ENCODE peak calls at places on chromosomes 16 and 17, in nine cellular contexts. One of them, this sample, is unnamed.

GRCh38 chr17:28298449-28298848 is 20.6 kb upstream of the TMEM97 start:
- DNase-seq in Caco-2: no peak
- DNase-seq in mucosa of descending colon: no peak
- DNase-seq in cardiac muscle cell: no peak
- DNase-seq in prostate gland: no peak
- DNase-seq in brain microvascular endothelial cell: no peak
- DNase-seq in endothelial cell: no peak
- DNase-seq in omental fat pad: no peak
- DNase-seq in lower lobe of right lung: no peak
- DNase-seq in this sample: no peak

GRCh38 chr17:45221081-45221996 is at the start of gene FMNL1:
- DNase-seq in prostate gland: no peak
- DNase-seq in endothelial cell: no peak
- DNase-seq in brain microvascular endothelial cell: no peak
- DNase-seq in Caco-2: no peak
- DNase-seq in lower lobe of right lung: peak; percentile 86
- DNase-seq in omental fat pad: no peak
- DNase-seq in mucosa of descending colon: peak; percentile 88
- DNase-seq in cardiac muscle cell: no peak
- DNase-seq in this sample: peak; percentile 53

GRCh38 chr16:21265104-21265825 is 12.8 kb downstream of the CRYM start:
- DNase-seq in mucosa of descending colon: no peak
- DNase-seq in lower lobe of right lung: no peak
- DNase-seq in omental fat pad: no peak
- DNase-seq in prostate gland: no peak
- DNase-seq in brain microvascular endothelial cell: no peak
- DNase-seq in Caco-2: no peak
- DNase-seq in cardiac muscle cell: no peak
- DNase-seq in endothelial cell: no peak
- DNase-seq in this sample: no peak

GRCh38 chr17:55444471-55445441 is 23.1 kb upstream of the MMD start:
- DNase-seq in cardiac muscle cell: no peak
- DNase-seq in endothelial cell: no peak
- DNase-seq in Caco-2: peak; percentile 56
- DNase-seq in omental fat pad: no peak
- DNase-seq in mucosa of descending colon: no peak
- DNase-seq in brain microvascular endothelial cell: peak; percentile 34
- DNase-seq in prostate gland: no peak
- DNase-seq in lower lobe of right lung: no peak
- DNase-seq in this sample: peak; percentile 25

GRCh38 chr16:56281256-56281805 is 90.0 kb downstream of the GNAO1 start:
- DNase-seq in mucosa of descending colon: no peak
- DNase-seq in brain microvascular endothelial cell: peak; percentile 11
- DNase-seq in cardiac muscle cell: no peak
- DNase-seq in omental fat pad: no peak
- DNase-seq in lower lobe of right lung: no peak
- DNase-seq in Caco-2: no peak
- DNase-seq in endothelial cell: peak; percentile 24
- DNase-seq in prostate gland: no peak
- DNase-seq in this sample: no peak

GRCh38 chr17:66200685-66201092 is 8.8 kb upstream of the CEP112 start:
- DNase-seq in cardiac muscle cell: peak; percentile 64
- DNase-seq in prostate gland: peak; percentile 48
- DNase-seq in omental fat pad: no peak
- DNase-seq in mucosa of descending colon: no peak
- DNase-seq in Caco-2: peak; percentile 79
- DNase-seq in lower lobe of right lung: no peak
- DNase-seq in brain microvascular endothelial cell: peak; percentile 76
- DNase-seq in endothelial cell: peak; percentile 64
- DNase-seq in this sample: peak; percentile 66

GRCh38 chr16:86222965-86223551 is 287.3 kb upstream of the FOXF1 start:
- DNase-seq in omental fat pad: no peak
- DNase-seq in endothelial cell: no peak
- DNase-seq in brain microvascular endothelial cell: peak; percentile 39
- DNase-seq in Caco-2: no peak
- DNase-seq in lower lobe of right lung: no peak
- DNase-seq in mucosa of descending colon: no peak
- DNase-seq in cardiac muscle cell: no peak
- DNase-seq in prostate gland: no peak
- DNase-seq in this sample: no peak

GRCh38 chr16:76784530-76784929 is 406.5 kb upstream of the MON1B start:
- DNase-seq in brain microvascular endothelial cell: no peak
- DNase-seq in prostate gland: no peak
- DNase-seq in endothelial cell: no peak
- DNase-seq in omental fat pad: no peak
- DNase-seq in lower lobe of right lung: no peak
- DNase-seq in cardiac muscle cell: no peak
- DNase-seq in mucosa of descending colon: no peak
- DNase-seq in Caco-2: no peak
- DNase-seq in this sample: no peak

GRCh38 chr17:8861482-8862181 is 5.8 kb downstream of the PIK3R6 start:
- DNase-seq in prostate gland: no peak
- DNase-seq in mucosa of descending colon: no peak
- DNase-seq in Caco-2: no peak
- DNase-seq in lower lobe of right lung: no peak
- DNase-seq in endothelial cell: no peak
- DNase-seq in brain microvascular endothelial cell: no peak
- DNase-seq in omental fat pad: no peak
- DNase-seq in cardiac muscle cell: no peak
- DNase-seq in this sample: no peak

GRCh38 chr16:84813141-84813933 is 6.4 kb upstream of the CRISPLD2 start:
- DNase-seq in prostate gland: no peak
- DNase-seq in lower lobe of right lung: no peak
- DNase-seq in brain microvascular endothelial cell: no peak
- DNase-seq in Caco-2: no peak
- DNase-seq in mucosa of descending colon: peak; percentile 32
- DNase-seq in cardiac muscle cell: no peak
- DNase-seq in omental fat pad: no peak
- DNase-seq in endothelial cell: no peak
- DNase-seq in this sample: no peak

GRCh38 chr16:66740010-66740409 is 11.4 kb downstream of the DYNC1LI2 start:
- DNase-seq in brain microvascular endothelial cell: no peak
- DNase-seq in mucosa of descending colon: no peak
- DNase-seq in prostate gland: no peak
- DNase-seq in omental fat pad: no peak
- DNase-seq in endothelial cell: peak; percentile 39
- DNase-seq in lower lobe of right lung: no peak
- DNase-seq in Caco-2: no peak
- DNase-seq in cardiac muscle cell: peak; percentile 67
- DNase-seq in this sample: no peak

GRCh38 chr17:18966831-18967624 is 15.1 kb downstream of the SLC5A10 start:
- DNase-seq in mucosa of descending colon: no peak
- DNase-seq in brain microvascular endothelial cell: no peak
- DNase-seq in lower lobe of right lung: no peak
- DNase-seq in Caco-2: no peak
- DNase-seq in cardiac muscle cell: peak; percentile 68
- DNase-seq in prostate gland: no peak
- DNase-seq in omental fat pad: no peak
- DNase-seq in endothelial cell: peak; percentile 37
- DNase-seq in this sample: no peak

GRCh38 chr17:77729587-77729986 is 228.9 kb upstream of the TNRC6C start:
- DNase-seq in mucosa of descending colon: no peak
- DNase-seq in omental fat pad: no peak
- DNase-seq in Caco-2: no peak
- DNase-seq in brain microvascular endothelial cell: no peak
- DNase-seq in endothelial cell: no peak
- DNase-seq in lower lobe of right lung: no peak
- DNase-seq in prostate gland: no peak
- DNase-seq in cardiac muscle cell: no peak
- DNase-seq in this sample: no peak

GRCh38 chr17:77726549-77726957 is 231.9 kb upstream of the TNRC6C start:
- DNase-seq in brain microvascular endothelial cell: no peak
- DNase-seq in omental fat pad: no peak
- DNase-seq in lower lobe of right lung: no peak
- DNase-seq in endothelial cell: no peak
- DNase-seq in cardiac muscle cell: no peak
- DNase-seq in Caco-2: no peak
- DNase-seq in prostate gland: no peak
- DNase-seq in mucosa of descending colon: no peak
- DNase-seq in this sample: no peak

GRCh38 chr17:77728871-77729270 is 229.6 kb upstream of the TNRC6C start:
- DNase-seq in mucosa of descending colon: no peak
- DNase-seq in lower lobe of right lung: no peak
- DNase-seq in prostate gland: no peak
- DNase-seq in endothelial cell: no peak
- DNase-seq in Caco-2: no peak
- DNase-seq in omental fat pad: no peak
- DNase-seq in brain microvascular endothelial cell: no peak
- DNase-seq in cardiac muscle cell: no peak
- DNase-seq in this sample: no peak

GRCh38 chr17:77727216-77727615 is 231.3 kb upstream of the TNRC6C start:
- DNase-seq in lower lobe of right lung: no peak
- DNase-seq in brain microvascular endothelial cell: no peak
- DNase-seq in Caco-2: no peak
- DNase-seq in prostate gland: no peak
- DNase-seq in omental fat pad: no peak
- DNase-seq in mucosa of descending colon: no peak
- DNase-seq in endothelial cell: no peak
- DNase-seq in cardiac muscle cell: no peak
- DNase-seq in this sample: no peak

GRCh38 chr17:77728022-77728671 is 230.4 kb upstream of the TNRC6C start:
- DNase-seq in brain microvascular endothelial cell: peak; percentile 6
- DNase-seq in Caco-2: no peak
- DNase-seq in mucosa of descending colon: no peak
- DNase-seq in prostate gland: no peak
- DNase-seq in endothelial cell: no peak
- DNase-seq in lower lobe of right lung: no peak
- DNase-seq in cardiac muscle cell: no peak
- DNase-seq in omental fat pad: no peak
- DNase-seq in this sample: no peak
- TF ChIP-seq CTCF in brain microvascular endothelial cell: peak; percentile 17
- TF ChIP-seq CTCF in Caco-2: peak; percentile 1
- TF ChIP-seq CTCF in mucosa of descending colon: no peak
- TF ChIP-seq CTCF in prostate gland: peak; percentile 29
- TF ChIP-seq CTCF in endothelial cell: no peak
- TF ChIP-seq CTCF in lower lobe of right lung: no peak
- TF ChIP-seq CTCF in cardiac muscle cell: peak; percentile 4
- TF ChIP-seq CTCF in omental fat pad: no peak
- TF ChIP-seq CTCF in this sample: no peak

GRCh38 chr16:60204221-60204620 is 1470.1 kb upstream of the GOT2 start:
- DNase-seq in prostate gland: no peak
- DNase-seq in lower lobe of right lung: no peak
- DNase-seq in Caco-2: no peak
- DNase-seq in cardiac muscle cell: no peak
- DNase-seq in omental fat pad: no peak
- DNase-seq in brain microvascular endothelial cell: no peak
- DNase-seq in endothelial cell: no peak
- DNase-seq in mucosa of descending colon: no peak
- DNase-seq in this sample: no peak

GRCh38 chr16:60199154-60199553 is 1465.0 kb upstream of the GOT2 start:
- DNase-seq in prostate gland: no peak
- DNase-seq in mucosa of descending colon: no peak
- DNase-seq in Caco-2: no peak
- DNase-seq in endothelial cell: no peak
- DNase-seq in omental fat pad: no peak
- DNase-seq in brain microvascular endothelial cell: no peak
- DNase-seq in lower lobe of right lung: no peak
- DNase-seq in cardiac muscle cell: no peak
- DNase-seq in this sample: no peak

GRCh38 chr16:60200161-60200560 is 1466.0 kb upstream of the GOT2 start:
- DNase-seq in Caco-2: no peak
- DNase-seq in brain microvascular endothelial cell: no peak
- DNase-seq in cardiac muscle cell: no peak
- DNase-seq in mucosa of descending colon: no peak
- DNase-seq in omental fat pad: no peak
- DNase-seq in prostate gland: no peak
- DNase-seq in lower lobe of right lung: no peak
- DNase-seq in endothelial cell: no peak
- DNase-seq in this sample: no peak

GRCh38 chr16:60206511-60206910 is 1472.4 kb upstream of the GOT2 start:
- DNase-seq in cardiac muscle cell: no peak
- DNase-seq in prostate gland: no peak
- DNase-seq in endothelial cell: no peak
- DNase-seq in mucosa of descending colon: no peak
- DNase-seq in brain microvascular endothelial cell: no peak
- DNase-seq in Caco-2: no peak
- DNase-seq in omental fat pad: no peak
- DNase-seq in lower lobe of right lung: no peak
- DNase-seq in this sample: no peak

GRCh38 chr16:60203525-60204124 is 1469.5 kb upstream of the GOT2 start:
- DNase-seq in prostate gland: no peak
- DNase-seq in mucosa of descending colon: no peak
- DNase-seq in omental fat pad: no peak
- DNase-seq in Caco-2: no peak
- DNase-seq in endothelial cell: peak; percentile 9
- DNase-seq in brain microvascular endothelial cell: no peak
- DNase-seq in cardiac muscle cell: peak; percentile 28
- DNase-seq in lower lobe of right lung: no peak
- DNase-seq in this sample: no peak
- TF ChIP-seq CTCF in prostate gland: peak; percentile 32
- TF ChIP-seq CTCF in mucosa of descending colon: no peak
- TF ChIP-seq CTCF in omental fat pad: no peak
- TF ChIP-seq CTCF in Caco-2: peak; percentile 46
- TF ChIP-seq CTCF in endothelial cell: peak; percentile 64
- TF ChIP-seq CTCF in brain microvascular endothelial cell: peak; percentile 61
- TF ChIP-seq CTCF in cardiac muscle cell: no peak
- TF ChIP-seq CTCF in lower lobe of right lung: peak; percentile 32
- TF ChIP-seq CTCF in this sample: peak; percentile 34

GRCh38 chr17:78448356-78448993 is 70.0 kb downstream of the PGS1 start:
- DNase-seq in lower lobe of right lung: no peak
- DNase-seq in brain microvascular endothelial cell: no peak
- DNase-seq in mucosa of descending colon: no peak
- DNase-seq in Caco-2: no peak
- DNase-seq in endothelial cell: no peak
- DNase-seq in cardiac muscle cell: no peak
- DNase-seq in omental fat pad: no peak
- DNase-seq in prostate gland: no peak
- DNase-seq in this sample: no peak
- TF ChIP-seq CTCF in lower lobe of right lung: peak; percentile 8
- TF ChIP-seq CTCF in brain microvascular endothelial cell: peak; percentile 42
- TF ChIP-seq CTCF in mucosa of descending colon: no peak
- TF ChIP-seq CTCF in Caco-2: no peak
- TF ChIP-seq CTCF in endothelial cell: no peak
- TF ChIP-seq CTCF in cardiac muscle cell: peak; percentile 16
- TF ChIP-seq CTCF in omental fat pad: no peak
- TF ChIP-seq CTCF in prostate gland: no peak
- TF ChIP-seq CTCF in this sample: no peak

DNA sequence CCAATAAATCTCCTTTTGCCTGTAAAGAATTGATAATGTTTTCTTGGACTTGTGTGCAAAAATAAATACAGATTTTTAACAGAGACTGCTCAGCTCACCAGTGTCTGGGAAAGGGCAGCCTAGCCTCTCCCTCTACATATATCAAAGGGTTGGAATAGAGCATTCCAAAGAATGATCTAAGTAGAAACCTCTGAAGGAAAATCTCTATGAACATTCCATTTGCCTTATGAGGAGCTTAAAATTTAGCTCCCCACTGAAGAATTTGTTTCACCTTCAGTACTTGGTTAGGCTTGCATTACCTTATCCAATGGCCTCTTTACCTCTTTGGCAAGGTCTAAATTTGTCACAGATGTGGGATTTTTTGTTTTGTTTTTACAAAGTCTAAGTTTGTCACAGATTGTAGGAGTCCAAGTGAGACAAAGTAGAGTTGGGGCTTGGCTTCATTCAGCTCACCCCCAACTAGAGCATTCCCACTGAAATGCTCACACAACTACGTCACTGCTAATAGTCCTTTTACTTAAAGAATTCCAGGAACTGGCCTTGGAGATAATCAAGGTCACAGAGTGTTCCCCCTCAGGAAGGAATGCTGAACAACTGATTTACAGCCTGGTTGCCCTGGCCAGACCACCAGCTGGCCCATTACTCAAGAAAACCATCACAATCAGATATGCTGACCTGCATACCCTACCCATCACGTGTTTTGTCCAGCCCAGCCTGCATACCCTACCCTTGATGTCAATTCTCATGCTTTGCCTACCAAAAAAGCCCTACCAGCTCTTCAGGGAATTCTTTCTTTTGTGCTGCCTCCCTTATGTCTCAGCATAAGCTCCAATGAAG is 26.6 kb upstream of the PPM1D start:
- DNase-seq in Caco-2: peak; percentile 62
- DNase-seq in mucosa of descending colon: no peak
- DNase-seq in omental fat pad: no peak
- DNase-seq in cardiac muscle cell: peak; percentile 13
- DNase-seq in prostate gland: no peak
- DNase-seq in endothelial cell: no peak
- DNase-seq in lower lobe of right lung: no peak
- DNase-seq in brain microvascular endothelial cell: peak; percentile 48
- DNase-seq in this sample: no peak
- TF ChIP-seq CTCF in Caco-2: no peak
- TF ChIP-seq CTCF in mucosa of descending colon: no peak
- TF ChIP-seq CTCF in omental fat pad: no peak
- TF ChIP-seq CTCF in cardiac muscle cell: peak; percentile 22
- TF ChIP-seq CTCF in prostate gland: no peak
- TF ChIP-seq CTCF in endothelial cell: no peak
- TF ChIP-seq CTCF in lower lobe of right lung: no peak
- TF ChIP-seq CTCF in brain microvascular endothelial cell: no peak
- TF ChIP-seq CTCF in this sample: no peak